ENCODE peak calls at places on chromosomes 16 and 17, in six cellular contexts. One of them, this sample, is unnamed.

GRCh38 chr16:30076276-30076791 is 540 bp downstream of the PPP4C start:
- DNase-seq in NCI-H524: no peak
- DNase-seq in epithelial cell of proximal tubule: no peak
- DNase-seq in non-pigmented ciliary epithelial cell: no peak
- DNase-seq in neural progenitor cell: no peak
- DNase-seq in stimulated activated naive CD4-positive, alpha-beta T cell treated with Interleukin-2 at 50 U/mL for 16 hours: no peak
- DNase-seq in this sample: no peak

GRCh38 chr17:5410594-5411272 is 8.7 kb downstream of the NUP88 start:
- DNase-seq in NCI-H524: no peak
- DNase-seq in epithelial cell of proximal tubule: no peak
- DNase-seq in non-pigmented ciliary epithelial cell: no peak
- DNase-seq in neural progenitor cell: no peak
- DNase-seq in stimulated activated naive CD4-positive, alpha-beta T cell treated with Interleukin-2 at 50 U/mL for 16 hours: no peak
- DNase-seq in this sample: no peak

GRCh38 chr17:81254955-81255717 is 16.0 kb downstream of the NDUFAF8 start:
- DNase-seq in NCI-H524: peak
- DNase-seq in epithelial cell of proximal tubule: no peak
- DNase-seq in non-pigmented ciliary epithelial cell: peak
- DNase-seq in neural progenitor cell: peak
- DNase-seq in stimulated activated naive CD4-positive, alpha-beta T cell treated with Interleukin-2 at 50 U/mL for 16 hours: no peak
- DNase-seq in this sample: peak

GRCh38 chr17:61393550-61393903 is 6.1 kb upstream of the TBX2 start:
- DNase-seq in NCI-H524: no peak
- DNase-seq in epithelial cell of proximal tubule: no peak
- DNase-seq in non-pigmented ciliary epithelial cell: no peak
- DNase-seq in neural progenitor cell: no peak
- DNase-seq in stimulated activated naive CD4-positive, alpha-beta T cell treated with Interleukin-2 at 50 U/mL for 16 hours: no peak
- DNase-seq in this sample: no peak

GRCh38 chr17:81697261-81698044 is 5.7 kb upstream of the MRPL12 start:
- DNase-seq in NCI-H524: no peak
- DNase-seq in epithelial cell of proximal tubule: no peak
- DNase-seq in non-pigmented ciliary epithelial cell: no peak
- DNase-seq in neural progenitor cell: no peak
- DNase-seq in stimulated activated naive CD4-positive, alpha-beta T cell treated with Interleukin-2 at 50 U/mL for 16 hours: no peak
- DNase-seq in this sample: no peak

GRCh38 chr17:8022358-8023038 is 16.4 kb upstream of the ALOX15B start:
- DNase-seq in NCI-H524: no peak
- DNase-seq in epithelial cell of proximal tubule: no peak
- DNase-seq in non-pigmented ciliary epithelial cell: peak
- DNase-seq in neural progenitor cell: no peak
- DNase-seq in stimulated activated naive CD4-positive, alpha-beta T cell treated with Interleukin-2 at 50 U/mL for 16 hours: no peak
- DNase-seq in this sample: no peak

GRCh38 chr17:5115673-5116651 is at the start of gene USP6:
- DNase-seq in NCI-H524: no peak
- DNase-seq in epithelial cell of proximal tubule: no peak
- DNase-seq in non-pigmented ciliary epithelial cell: no peak
- DNase-seq in neural progenitor cell: no peak
- DNase-seq in stimulated activated naive CD4-positive, alpha-beta T cell treated with Interleukin-2 at 50 U/mL for 16 hours: no peak
- DNase-seq in this sample: no peak

GRCh38 chr17:40561871-40562611 is 3.2 kb downstream of the CCR7 start:
- DNase-seq in NCI-H524: no peak
- DNase-seq in epithelial cell of proximal tubule: no peak
- DNase-seq in non-pigmented ciliary epithelial cell: no peak
- DNase-seq in neural progenitor cell: no peak
- DNase-seq in stimulated activated naive CD4-positive, alpha-beta T cell treated with Interleukin-2 at 50 U/mL for 16 hours: peak
- DNase-seq in this sample: no peak

GRCh38 chr17:12077773-12078172 is 57.1 kb downstream of the MAP2K4 start:
- DNase-seq in NCI-H524: no peak
- DNase-seq in epithelial cell of proximal tubule: no peak
- DNase-seq in non-pigmented ciliary epithelial cell: no peak
- DNase-seq in neural progenitor cell: no peak
- DNase-seq in stimulated activated naive CD4-positive, alpha-beta T cell treated with Interleukin-2 at 50 U/mL for 16 hours: no peak
- DNase-seq in this sample: no peak

GRCh38 chr16:30581462-30581861 is 4.0 kb downstream of the ZNF785 start:
- DNase-seq in NCI-H524: no peak
- DNase-seq in epithelial cell of proximal tubule: no peak
- DNase-seq in non-pigmented ciliary epithelial cell: no peak
- DNase-seq in neural progenitor cell: no peak
- DNase-seq in stimulated activated naive CD4-positive, alpha-beta T cell treated with Interleukin-2 at 50 U/mL for 16 hours: no peak
- DNase-seq in this sample: no peak

GRCh38 chr16:49462989-49463371 is 89.4 kb downstream of the C16orf78 start:
- DNase-seq in NCI-H524: no peak
- DNase-seq in epithelial cell of proximal tubule: no peak
- DNase-seq in non-pigmented ciliary epithelial cell: no peak
- DNase-seq in neural progenitor cell: no peak
- DNase-seq in stimulated activated naive CD4-positive, alpha-beta T cell treated with Interleukin-2 at 50 U/mL for 16 hours: no peak
- DNase-seq in this sample: no peak

GRCh38 chr17:75404739-75405364 is 626 bp downstream of the GRB2 start:
- DNase-seq in NCI-H524: peak
- DNase-seq in epithelial cell of proximal tubule: no peak
- DNase-seq in non-pigmented ciliary epithelial cell: no peak
- DNase-seq in neural progenitor cell: peak
- DNase-seq in stimulated activated naive CD4-positive, alpha-beta T cell treated with Interleukin-2 at 50 U/mL for 16 hours: peak
- DNase-seq in this sample: peak

GRCh38 chr16:53052519-53053501 is at the start of gene CHD9NB:
- DNase-seq in NCI-H524: peak
- DNase-seq in epithelial cell of proximal tubule: peak
- DNase-seq in non-pigmented ciliary epithelial cell: peak
- DNase-seq in neural progenitor cell: no peak
- DNase-seq in stimulated activated naive CD4-positive, alpha-beta T cell treated with Interleukin-2 at 50 U/mL for 16 hours: no peak
- DNase-seq in this sample: peak

GRCh38 chr16:14487579-14487978 is 142.5 kb downstream of the PARN start:
- DNase-seq in NCI-H524: no peak
- DNase-seq in epithelial cell of proximal tubule: no peak
- DNase-seq in non-pigmented ciliary epithelial cell: no peak
- DNase-seq in neural progenitor cell: no peak
- DNase-seq in stimulated activated naive CD4-positive, alpha-beta T cell treated with Interleukin-2 at 50 U/mL for 16 hours: no peak
- DNase-seq in this sample: no peak

GRCh38 chr16:10641555-10641952 is 53.2 kb downstream of the TEKT5 start:
- DNase-seq in NCI-H524: no peak
- DNase-seq in epithelial cell of proximal tubule: no peak
- DNase-seq in non-pigmented ciliary epithelial cell: no peak
- DNase-seq in neural progenitor cell: no peak
- DNase-seq in stimulated activated naive CD4-positive, alpha-beta T cell treated with Interleukin-2 at 50 U/mL for 16 hours: no peak
- DNase-seq in this sample: no peak

GRCh38 chr17:39648876-39649430 is 12.0 kb downstream of the STARD3 start:
- DNase-seq in NCI-H524: no peak
- DNase-seq in epithelial cell of proximal tubule: no peak
- DNase-seq in non-pigmented ciliary epithelial cell: no peak
- DNase-seq in neural progenitor cell: no peak
- DNase-seq in stimulated activated naive CD4-positive, alpha-beta T cell treated with Interleukin-2 at 50 U/mL for 16 hours: no peak
- DNase-seq in this sample: peak

GRCh38 chr17:4555863-4556646 is 871 bp upstream of the MYBBP1A start:
- DNase-seq in NCI-H524: no peak
- DNase-seq in epithelial cell of proximal tubule: no peak
- DNase-seq in non-pigmented ciliary epithelial cell: no peak
- DNase-seq in neural progenitor cell: peak
- DNase-seq in stimulated activated naive CD4-positive, alpha-beta T cell treated with Interleukin-2 at 50 U/mL for 16 hours: no peak
- DNase-seq in this sample: no peak

GRCh38 chr17:5533486-5534315 is 47.3 kb downstream of the MIS12 start:
- DNase-seq in NCI-H524: no peak
- DNase-seq in epithelial cell of proximal tubule: peak
- DNase-seq in non-pigmented ciliary epithelial cell: no peak
- DNase-seq in neural progenitor cell: no peak
- DNase-seq in stimulated activated naive CD4-positive, alpha-beta T cell treated with Interleukin-2 at 50 U/mL for 16 hours: no peak
- DNase-seq in this sample: no peak

GRCh38 chr17:37506678-37507077 is 17.0 kb downstream of the DUSP14 start:
- DNase-seq in NCI-H524: peak
- DNase-seq in epithelial cell of proximal tubule: no peak
- DNase-seq in non-pigmented ciliary epithelial cell: no peak
- DNase-seq in neural progenitor cell: peak
- DNase-seq in stimulated activated naive CD4-positive, alpha-beta T cell treated with Interleukin-2 at 50 U/mL for 16 hours: no peak
- DNase-seq in this sample: peak

GRCh38 chr17:31787857-31788570 is 71.0 kb downstream of the COPRS start:
- DNase-seq in NCI-H524: no peak
- DNase-seq in epithelial cell of proximal tubule: peak
- DNase-seq in non-pigmented ciliary epithelial cell: peak
- DNase-seq in neural progenitor cell: no peak
- DNase-seq in stimulated activated naive CD4-positive, alpha-beta T cell treated with Interleukin-2 at 50 U/mL for 16 hours: no peak
- DNase-seq in this sample: peak

GRCh38 chr17:48909796-48910195 is 1.6 kb downstream of the UBE2Z start:
- DNase-seq in NCI-H524: no peak
- DNase-seq in epithelial cell of proximal tubule: no peak
- DNase-seq in non-pigmented ciliary epithelial cell: no peak
- DNase-seq in neural progenitor cell: no peak
- DNase-seq in stimulated activated naive CD4-positive, alpha-beta T cell treated with Interleukin-2 at 50 U/mL for 16 hours: no peak
- DNase-seq in this sample: no peak

This sample was measured in fibroblast of mammary gland.